ENCODE peak calls at places on chromosomes 3 and 15, in nine cellular contexts. S is transverse colon, A is tibial nerve, R is right lobe of liver, U is A549, Q is adrenal gland, T is heart left ventricle, E is IMR-90, N is esophagus squamous epithelium. W is an unnamed sample.

GRCh38 chr3:168620854-168621253 is 525.1 kb upstream of the GOLIM4 start:
- DNase-seq in S (peak; percentile 9), A (no peak), R (peak; percentile 31), U (peak; percentile 0), Q (peak; percentile 55), T (no peak), E (no peak), N (no peak), W (no peak)

GRCh38 chr15:50686468-50687301 is at the start of gene TRPM7:
- DNase-seq in S (peak; percentile 90), A (peak; percentile 86), R (peak; percentile 92), U (peak; percentile 89), Q (peak; percentile 92), T (peak; percentile 92), E (peak; percentile 81), N (peak; percentile 62), W (peak; percentile 88)

GRCh38 chr3:143831208-143831607 is 17.1 kb downstream of the SLC9A9 start:
- DNase-seq in S (no peak), A (no peak), R (no peak), U (no peak), Q (no peak), T (no peak), E (peak; percentile 59), N (no peak), W (no peak)

GRCh38 chr3:176693416-176693815 is 503.9 kb downstream of the TBL1XR1 start:
- DNase-seq in S (no peak), A (no peak), R (no peak), U (no peak), Q (no peak), T (no peak), E (no peak), N (no peak), W (no peak)

GRCh38 chr3:149487598-149488197 is 13.2 kb downstream of the TM4SF4 start:
- DNase-seq in S (peak; percentile 15), A (no peak), R (no peak), U (no peak), Q (no peak), T (no peak), E (no peak), N (no peak), W (no peak)

GRCh38 chr3:139561959-139562676 is 22.6 kb upstream of the RBP1 start:
- DNase-seq in S (peak; percentile 27), A (peak; percentile 38), R (peak; percentile 45), U (peak; percentile 25), Q (peak; percentile 73), T (peak; percentile 25), E (peak; percentile 43), N (no peak), W (peak; percentile 43)

GRCh38 chr3:24615177-24615576 is 120.5 kb upstream of the THRB start:
- DNase-seq in S (no peak), A (no peak), R (no peak), U (no peak), Q (no peak), T (no peak), E (no peak), N (no peak), W (no peak)

GRCh38 chr15:98942966-98943584 is 64.5 kb downstream of the PGPEP1L start:
- DNase-seq in S (no peak), A (no peak), R (no peak), U (no peak), Q (no peak), T (no peak), E (no peak), N (no peak), W (no peak)

GRCh38 chr15:77821188-77821958 is 188.7 kb upstream of the LINGO1 start:
- DNase-seq in S (peak; percentile 46), A (peak; percentile 50), R (peak; percentile 67), U (peak; percentile 93), Q (peak; percentile 80), T (peak; percentile 45), E (peak; percentile 47), N (no peak), W (no peak)

GRCh38 chr3:16516695-16517481 is 3.4 kb upstream of the RFTN1 start:
- DNase-seq in S (no peak), A (peak; percentile 20), R (no peak), U (peak; percentile 38), Q (peak; percentile 65), T (peak; percentile 61), E (peak; percentile 74), N (no peak), W (peak; percentile 65)

GRCh38 chr15:90957105-90957790 is 2.6 kb downstream of the RCCD1 start:
- DNase-seq in S (no peak), A (no peak), R (peak; percentile 34), U (no peak), Q (no peak), T (no peak), E (peak; percentile 39), N (no peak), W (no peak)

GRCh38 chr3:65979731-65980130 is 59.0 kb downstream of the MAGI1 start:
- DNase-seq in S (no peak), A (no peak), R (no peak), U (no peak), Q (peak; percentile 67), T (no peak), E (peak; percentile 75), N (no peak), W (no peak)

GRCh38 chr15:69074011-69074842 is 59.7 kb downstream of the NOX5 start:
- DNase-seq in S (peak; percentile 75), A (peak; percentile 36), R (peak; percentile 76), U (peak; percentile 86), Q (peak; percentile 81), T (peak; percentile 61), E (peak; percentile 54), N (no peak), W (peak; percentile 28)

GRCh38 chr15:89814112-89814742 is 425 bp downstream of the ANPEP start:
- DNase-seq in S (no peak), A (no peak), R (no peak), U (no peak), Q (no peak), T (no peak), E (no peak), N (no peak), W (no peak)

GRCh38 chr3:94036909-94037507 is 8.6 kb upstream of the STX19 start:
- DNase-seq in S (no peak), A (no peak), R (no peak), U (peak; percentile 34), Q (no peak), T (no peak), E (peak; percentile 62), N (no peak), W (no peak)

GRCh38 chr3:143793971-143794370 is 54.3 kb downstream of the SLC9A9 start:
- DNase-seq in S (no peak), A (no peak), R (no peak), U (no peak), Q (no peak), T (no peak), E (no peak), N (no peak), W (no peak)

GRCh38 chr3:140540262-140540661 is 137.6 kb upstream of the TRIM42 start:
- DNase-seq in S (no peak), A (no peak), R (no peak), U (no peak), Q (no peak), T (no peak), E (no peak), N (no peak), W (no peak)

GRCh38 chr15:20659265-20659664 is 117.7 kb upstream of the GOLGA6L6 start:
- DNase-seq in S (no peak), A (no peak), R (no peak), U (no peak), Q (no peak), T (no peak), E (no peak), N (no peak), W (no peak)
- H3K9me3 ChIP-seq in S (no peaks in the 10 kb centered on the region), A (no peaks in the 10 kb centered on the region), R (no peaks in the 10 kb centered on the region), U (peaks cover 5% of the 10 kb centered on the region), Q (no peaks in the 10 kb centered on the region), T (no peaks in the 10 kb centered on the region), E (peaks cover 8% of the 10 kb centered on the region), N (no peaks in the 10 kb centered on the region), W (no peaks in the 10 kb centered on the region)

GRCh38 chr3:12370758-12371157 is 81.9 kb downstream of the PPARG start:
- DNase-seq in S (peak; percentile 33), A (no peak), R (no peak), U (peak; percentile 23), Q (no peak), T (no peak), E (peak; percentile 36), N (no peak), W (no peak)
- TF ChIP-seq CTCF in S (peak; percentile 74), A (no peak), R (no peak), U (peak; percentile 31), Q (no peak), T (no peak), E (peak; percentile 17), N (no peak), W (no peak)

DNA sequence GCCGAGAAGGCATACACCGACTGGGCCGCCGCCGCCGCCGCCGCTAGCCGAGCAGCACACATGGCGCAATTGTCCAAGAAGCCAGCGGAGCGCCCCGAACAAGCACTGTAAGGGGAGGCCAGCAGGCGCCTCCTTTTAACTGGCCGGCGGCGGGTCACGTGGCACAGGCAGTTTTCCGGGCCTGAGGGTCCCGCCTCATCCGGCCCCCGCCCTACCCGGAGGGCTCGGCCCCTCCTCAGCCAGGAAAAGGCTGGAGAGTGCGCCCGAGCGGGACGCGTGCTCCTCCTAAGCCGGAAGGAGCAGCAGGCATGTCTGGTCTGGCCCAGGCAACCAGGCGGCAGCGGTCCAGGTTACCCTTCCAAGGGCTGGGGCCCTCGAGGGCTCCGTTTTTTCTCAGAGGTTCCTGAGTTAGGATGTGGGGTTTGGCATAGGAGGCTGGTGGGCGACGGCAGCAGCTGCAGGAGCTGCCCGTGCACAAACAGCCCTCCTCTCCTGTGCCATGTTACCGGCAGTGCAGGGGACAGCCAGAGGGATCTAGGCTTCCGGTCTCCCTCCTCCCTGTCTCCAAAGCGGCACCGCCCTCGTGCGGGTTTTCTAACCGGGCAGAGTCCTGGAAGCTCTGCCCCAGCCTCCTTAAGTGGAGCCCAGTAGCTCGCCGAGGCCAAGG is at the start of gene GPX1:
- DNase-seq in S (peak; percentile 97), A (peak; percentile 94), R (peak; percentile 98), U (peak; percentile 77), Q (peak; percentile 98), T (peak; percentile 96), E (peak; percentile 94), N (peak; percentile 80), W (peak; percentile 94)
- TF ChIP-seq POLR2A in S (peak; percentile 97), A (peak; percentile 95), R (peak; percentile 99), U (peak; percentile 57), Q (peak; percentile 97), T (peak; percentile 60), E (peak; percentile 88), N (no peak), W (peak; percentile 97)

GRCh38 chr3:191074511-191074910 is 124.5 kb upstream of the OSTN start:
- DNase-seq in S (no peak), A (no peak), R (no peak), U (no peak), Q (no peak), T (no peak), E (no peak), N (no peak), W (no peak)

GRCh38 chr3:191066669-191067068 is 132.4 kb upstream of the OSTN start:
- DNase-seq in S (no peak), A (no peak), R (no peak), U (peak; percentile 2), Q (no peak), T (no peak), E (peak; percentile 81), N (no peak), W (no peak)

GRCh38 chr3:191068946-191069813 is 129.9 kb upstream of the OSTN start:
- DNase-seq in S (no peak), A (no peak), R (no peak), U (no peak), Q (no peak), T (no peak), E (peak; percentile 63), N (no peak), W (no peak)

GRCh38 chr3:191070762-191071365 is 128.2 kb upstream of the OSTN start:
- DNase-seq in S (no peak), A (no peak), R (no peak), U (no peak), Q (no peak), T (no peak), E (peak; percentile 16), N (no peak), W (no peak)

GRCh38 chr3:191070201-191070600 is 128.8 kb upstream of the OSTN start:
- DNase-seq in S (no peak), A (no peak), R (no peak), U (no peak), Q (no peak), T (no peak), E (peak; percentile 95), N (no peak), W (no peak)
- H3K9me3 ChIP-seq in S (no peaks in the 10 kb centered on the region), A (no peaks in the 10 kb centered on the region), R (no peaks in the 10 kb centered on the region), U (no peaks in the 10 kb centered on the region), Q (no peaks in the 10 kb centered on the region), T (no peaks in the 10 kb centered on the region), E (no peaks in the 10 kb centered on the region), N (no peaks in the 10 kb centered on the region), W (no peaks in the 10 kb centered on the region)